ENCODE peak calls at places on chromosomes 16 and 17, in six cellular contexts. One of them, this sample, is unnamed.

GRCh38 chr17:18381953-18382245 is 4.3 kb downstream of the EVPLL start:
- DNase-seq in EL: no peak
- DNase-seq in COR-L47: no peak
- DNase-seq in lower leg skin: no peak
- DNase-seq in non-pigmented ciliary epithelial cell: no peak
- DNase-seq in neural crest cell: no peak
- DNase-seq in this sample: no peak

GRCh38 chr16:65523258-65523950 is 401.5 kb upstream of the CDH11 start:
- DNase-seq in EL: no peak
- DNase-seq in COR-L47: no peak
- DNase-seq in lower leg skin: no peak
- DNase-seq in non-pigmented ciliary epithelial cell: no peak
- DNase-seq in neural crest cell: no peak
- DNase-seq in this sample: no peak

GRCh38 chr16:46757339-46758050 is 9.4 kb upstream of the MYLK3 start:
- DNase-seq in EL: no peak
- DNase-seq in COR-L47: peak; percentile 43
- DNase-seq in lower leg skin: no peak
- DNase-seq in non-pigmented ciliary epithelial cell: no peak
- DNase-seq in neural crest cell: no peak
- DNase-seq in this sample: no peak

GRCh38 chr16:890217-890616 is 80.6 kb downstream of the LMF1 start:
- DNase-seq in EL: no peak
- DNase-seq in COR-L47: no peak
- DNase-seq in lower leg skin: no peak
- DNase-seq in non-pigmented ciliary epithelial cell: no peak
- DNase-seq in neural crest cell: no peak
- DNase-seq in this sample: no peak

GRCh38 chr17:47707056-47707791 is 13.3 kb downstream of the TBKBP1 start:
- DNase-seq in EL: no peak
- DNase-seq in COR-L47: no peak
- DNase-seq in lower leg skin: no peak
- DNase-seq in non-pigmented ciliary epithelial cell: no peak
- DNase-seq in neural crest cell: no peak
- DNase-seq in this sample: no peak

GRCh38 chr16:3590736-3591435 is 13.7 kb upstream of the NLRC3 start:
- DNase-seq in EL: no peak
- DNase-seq in COR-L47: no peak
- DNase-seq in lower leg skin: no peak
- DNase-seq in non-pigmented ciliary epithelial cell: no peak
- DNase-seq in neural crest cell: no peak
- DNase-seq in this sample: no peak

GRCh38 chr17:78997881-78998280 is 11.7 kb downstream of the CANT1 start:
- DNase-seq in EL: no peak
- DNase-seq in COR-L47: no peak
- DNase-seq in lower leg skin: no peak
- DNase-seq in non-pigmented ciliary epithelial cell: no peak
- DNase-seq in neural crest cell: no peak
- DNase-seq in this sample: no peak

GRCh38 chr16:18836702-18837101 is 35.4 kb upstream of the ARL6IP1 start:
- DNase-seq in EL: no peak
- DNase-seq in COR-L47: no peak
- DNase-seq in lower leg skin: no peak
- DNase-seq in non-pigmented ciliary epithelial cell: no peak
- DNase-seq in neural crest cell: no peak
- DNase-seq in this sample: no peak

GRCh38 chr16:58292886-58293285 is 1.9 kb downstream of the PRSS54 start:
- DNase-seq in EL: no peak
- DNase-seq in COR-L47: no peak
- DNase-seq in lower leg skin: no peak
- DNase-seq in non-pigmented ciliary epithelial cell: no peak
- DNase-seq in neural crest cell: no peak
- DNase-seq in this sample: no peak

GRCh38 chr16:11674818-11675560 is 6.7 kb downstream of the SNN start:
- DNase-seq in EL: peak; percentile 55
- DNase-seq in COR-L47: no peak
- DNase-seq in lower leg skin: no peak
- DNase-seq in non-pigmented ciliary epithelial cell: no peak
- DNase-seq in neural crest cell: no peak
- DNase-seq in this sample: no peak

GRCh38 chr16:29290631-29291247 is 115.8 kb downstream of the NPIPB11 start:
- DNase-seq in EL: peak; percentile 91
- DNase-seq in COR-L47: peak; percentile 2
- DNase-seq in lower leg skin: peak; percentile 98
- DNase-seq in non-pigmented ciliary epithelial cell: peak; percentile 45
- DNase-seq in neural crest cell: peak; percentile 37
- DNase-seq in this sample: no peak

GRCh38 chr17:28433696-28434095 is 27.7 kb upstream of the SLC46A1 start:
- DNase-seq in EL: no peak
- DNase-seq in COR-L47: no peak
- DNase-seq in lower leg skin: no peak
- DNase-seq in non-pigmented ciliary epithelial cell: no peak
- DNase-seq in neural crest cell: no peak
- DNase-seq in this sample: no peak

GRCh38 chr17:5584971-5585794 is 874 bp upstream of the NLRP1 start:
- DNase-seq in EL: peak; percentile 93
- DNase-seq in COR-L47: no peak
- DNase-seq in lower leg skin: no peak
- DNase-seq in non-pigmented ciliary epithelial cell: peak; percentile 57
- DNase-seq in neural crest cell: no peak
- DNase-seq in this sample: no peak

GRCh38 chr17:36463916-36464764 is 22.3 kb upstream of the ZNHIT3 start:
- DNase-seq in EL: peak; percentile 85
- DNase-seq in COR-L47: no peak
- DNase-seq in lower leg skin: peak; percentile 33
- DNase-seq in non-pigmented ciliary epithelial cell: peak; percentile 24
- DNase-seq in neural crest cell: peak; percentile 73
- DNase-seq in this sample: no peak

GRCh38 chr17:75763613-75764416 is 1.2 kb downstream of the GALK1 start:
- DNase-seq in EL: no peak
- DNase-seq in COR-L47: no peak
- DNase-seq in lower leg skin: no peak
- DNase-seq in non-pigmented ciliary epithelial cell: no peak
- DNase-seq in neural crest cell: no peak
- DNase-seq in this sample: no peak

GRCh38 chr16:86619263-86619935 is 41.0 kb downstream of the FOXL1 start:
- DNase-seq in EL: no peak
- DNase-seq in COR-L47: no peak
- DNase-seq in lower leg skin: no peak
- DNase-seq in non-pigmented ciliary epithelial cell: no peak
- DNase-seq in neural crest cell: no peak
- DNase-seq in this sample: no peak

GRCh38 chr17:10471853-10472252 is 2.5 kb upstream of the MYH4 start:
- DNase-seq in EL: peak; percentile 3
- DNase-seq in COR-L47: no peak
- DNase-seq in lower leg skin: no peak
- DNase-seq in non-pigmented ciliary epithelial cell: no peak
- DNase-seq in neural crest cell: no peak
- DNase-seq in this sample: no peak

GRCh38 chr17:74785981-74786360 is 9.8 kb upstream of the NAT9 start:
- DNase-seq in EL: no peak
- DNase-seq in COR-L47: no peak
- DNase-seq in lower leg skin: no peak
- DNase-seq in non-pigmented ciliary epithelial cell: no peak
- DNase-seq in neural crest cell: no peak
- DNase-seq in this sample: no peak

GRCh38 chr17:35254107-35254802 is 11.4 kb downstream of the SLFN5 start:
- DNase-seq in EL: peak; percentile 98
- DNase-seq in COR-L47: no peak
- DNase-seq in lower leg skin: peak; percentile 91
- DNase-seq in non-pigmented ciliary epithelial cell: peak; percentile 73
- DNase-seq in neural crest cell: no peak
- DNase-seq in this sample: no peak

GRCh38 chr16:1762196-1762878 is 9.0 kb downstream of the NME3 start:
- DNase-seq in EL: no peak
- DNase-seq in COR-L47: no peak
- DNase-seq in lower leg skin: no peak
- DNase-seq in non-pigmented ciliary epithelial cell: no peak
- DNase-seq in neural crest cell: no peak
- DNase-seq in this sample: no peak

GRCh38 chr17:83189673-83190385 is 110.4 kb downstream of the METRNL start:
- DNase-seq in EL: peak; percentile 80
- DNase-seq in COR-L47: no peak
- DNase-seq in lower leg skin: peak; percentile 35
- DNase-seq in non-pigmented ciliary epithelial cell: no peak
- DNase-seq in neural crest cell: no peak
- DNase-seq in this sample: no peak

GRCh38 chr17:19264681-19265080 is 27.5 kb downstream of the EPN2 start:
- DNase-seq in EL: no peak
- DNase-seq in COR-L47: peak; percentile 32
- DNase-seq in lower leg skin: no peak
- DNase-seq in non-pigmented ciliary epithelial cell: no peak
- DNase-seq in neural crest cell: no peak
- DNase-seq in this sample: no peak

GRCh38 chr16:57863434-57864160 is 61.3 kb upstream of the KIFC3 start:
- DNase-seq in EL: peak; percentile 81
- DNase-seq in COR-L47: peak; percentile 46
- DNase-seq in lower leg skin: peak; percentile 64
- DNase-seq in non-pigmented ciliary epithelial cell: peak; percentile 53
- DNase-seq in neural crest cell: peak; percentile 25
- DNase-seq in this sample: no peak

GRCh38 chr17:78250891-78251772 is 19.7 kb downstream of the TMEM235 start:
- DNase-seq in EL: peak; percentile 83
- DNase-seq in COR-L47: peak; percentile 75
- DNase-seq in lower leg skin: peak; percentile 63
- DNase-seq in non-pigmented ciliary epithelial cell: no peak
- DNase-seq in neural crest cell: peak; percentile 95
- DNase-seq in this sample: no peak

GRCh38 chr17:14301761-14302401 is 1.0 kb downstream of the HS3ST3B1 start:
- DNase-seq in EL: peak; percentile 60
- DNase-seq in COR-L47: no peak
- DNase-seq in lower leg skin: no peak
- DNase-seq in non-pigmented ciliary epithelial cell: no peak
- DNase-seq in neural crest cell: no peak
- DNase-seq in this sample: no peak

GRCh38 chr17:77303620-77304019 is 162.9 kb downstream of the SEC14L1 start:
- DNase-seq in EL: peak; percentile 63
- DNase-seq in COR-L47: no peak
- DNase-seq in lower leg skin: no peak
- DNase-seq in non-pigmented ciliary epithelial cell: no peak
- DNase-seq in neural crest cell: no peak
- DNase-seq in this sample: no peak

GRCh38 chr16:53664724-53665345 is 38.8 kb downstream of the RPGRIP1L start:
- DNase-seq in EL: peak; percentile 93
- DNase-seq in COR-L47: no peak
- DNase-seq in lower leg skin: peak; percentile 61
- DNase-seq in non-pigmented ciliary epithelial cell: peak; percentile 72
- DNase-seq in neural crest cell: no peak
- DNase-seq in this sample: no peak

GRCh38 chr17:57424777-57425188 is 168.5 kb downstream of the MSI2 start:
- DNase-seq in EL: peak; percentile 56
- DNase-seq in COR-L47: no peak
- DNase-seq in lower leg skin: no peak
- DNase-seq in non-pigmented ciliary epithelial cell: no peak
- DNase-seq in neural crest cell: no peak
- DNase-seq in this sample: no peak

GRCh38 chr17:19656336-19656735 is 7.8 kb downstream of the ALDH3A2 start:
- DNase-seq in EL: no peak
- DNase-seq in COR-L47: no peak
- DNase-seq in lower leg skin: no peak
- DNase-seq in non-pigmented ciliary epithelial cell: no peak
- DNase-seq in neural crest cell: no peak
- DNase-seq in this sample: no peak

GRCh38 chr16:2691491-2692248 is 9.3 kb downstream of the KCTD5 start:
- DNase-seq in EL: no peak
- DNase-seq in COR-L47: no peak
- DNase-seq in lower leg skin: no peak
- DNase-seq in non-pigmented ciliary epithelial cell: no peak
- DNase-seq in neural crest cell: no peak
- DNase-seq in this sample: no peak

GRCh38 chr16:55120408-55120807 is 189.7 kb downstream of the IRX5 start:
- DNase-seq in EL: no peak
- DNase-seq in COR-L47: no peak
- DNase-seq in lower leg skin: no peak
- DNase-seq in non-pigmented ciliary epithelial cell: no peak
- DNase-seq in neural crest cell: no peak
- DNase-seq in this sample: no peak

GRCh38 chr17:81641825-81642489 is 5.0 kb downstream of the TSPAN10 start:
- DNase-seq in EL: peak; percentile 83
- DNase-seq in COR-L47: no peak
- DNase-seq in lower leg skin: no peak
- DNase-seq in non-pigmented ciliary epithelial cell: peak; percentile 26
- DNase-seq in neural crest cell: no peak
- DNase-seq in this sample: no peak

GRCh38 chr16:21663889-21664647 is at the start of gene OTOA:
- DNase-seq in EL: no peak
- DNase-seq in COR-L47: no peak
- DNase-seq in lower leg skin: no peak
- DNase-seq in non-pigmented ciliary epithelial cell: no peak
- DNase-seq in neural crest cell: no peak
- DNase-seq in this sample: no peak

GRCh38 chr17:65936013-65936412 is 255.9 kb downstream of the CEP112 start:
- DNase-seq in EL: peak; percentile 13
- DNase-seq in COR-L47: no peak
- DNase-seq in lower leg skin: no peak
- DNase-seq in non-pigmented ciliary epithelial cell: peak; percentile 13
- DNase-seq in neural crest cell: no peak
- DNase-seq in this sample: no peak

GRCh38 chr16:123971-124370 is 14.5 kb downstream of the NPRL3 start:
- DNase-seq in EL: no peak
- DNase-seq in COR-L47: no peak
- DNase-seq in lower leg skin: no peak
- DNase-seq in non-pigmented ciliary epithelial cell: no peak
- DNase-seq in neural crest cell: no peak
- DNase-seq in this sample: no peak

GRCh38 chr17:78764871-78765270 is 17.2 kb downstream of the CYTH1 start:
- DNase-seq in EL: no peak
- DNase-seq in COR-L47: no peak
- DNase-seq in lower leg skin: no peak
- DNase-seq in non-pigmented ciliary epithelial cell: no peak
- DNase-seq in neural crest cell: no peak
- DNase-seq in this sample: no peak

GRCh38 chr16:88807142-88807625 is 3.6 kb downstream of the CDT1 start:
- DNase-seq in EL: no peak
- DNase-seq in COR-L47: no peak
- DNase-seq in lower leg skin: no peak
- DNase-seq in non-pigmented ciliary epithelial cell: no peak
- DNase-seq in neural crest cell: no peak
- DNase-seq in this sample: no peak

GRCh38 chr17:64964796-64965195 is 45.5 kb upstream of the LRRC37A3 start:
- DNase-seq in EL: no peak
- DNase-seq in COR-L47: no peak
- DNase-seq in lower leg skin: no peak
- DNase-seq in non-pigmented ciliary epithelial cell: no peak
- DNase-seq in neural crest cell: no peak
- DNase-seq in this sample: no peak

This sample was measured in cortex of kidney.